ENCODE peak calls at places on chromosomes 6 and 20, in five cellular contexts. G, Z, K, R and H are unnamed samples.

GRCh38 chr6:32938494-32938893 is 2.3 kb downstream of the HLA-DMB start:
- DNase-seq in K (no peak), G (no peak), R (no peak), Z (no peak), H (no peak)

GRCh38 chr6:125316621-125317020 is 14.9 kb upstream of the HDDC2 start:
- DNase-seq in G (no peak), Z (no peak), K (no peak), R (no peak), H (no peak)

GRCh38 chr6:25199544-25199943 is 79.6 kb upstream of the CARMIL1 start:
- DNase-seq in G (no peak), Z (no peak), R (no peak), K (no peak), H (no peak)

GRCh38 chr20:60786686-60787217 is 465.3 kb upstream of the CDH4 start:
- DNase-seq in K (no peak), G (no peak), R (no peak), Z (no peak), H (no peak)

GRCh38 chr6:140062042-140063041 is 687.9 kb upstream of the CITED2 start:
- DNase-seq in Z (peak), G (no peak), R (peak), K (no peak), H (no peak)

GRCh38 chr20:49482621-49483017 is at the start of gene KCNB1:
- DNase-seq in Z (peak), R (peak), K (peak), G (peak), H (peak)

GRCh38 chr20:22836211-22836610 is 198.9 kb upstream of the SSTR4 start:
- DNase-seq in K (no peak), Z (peak), G (no peak), R (no peak), H (no peak)

GRCh38 chr6:28368522-28368921 is 18.8 kb downstream of the ZKSCAN3 start:
- DNase-seq in R (no peak), K (peak), G (no peak), Z (no peak), H (peak)

GRCh38 chr20:10271470-10272219 is 53.0 kb downstream of the SNAP25 start:
- DNase-seq in Z (no peak), K (no peak), R (no peak), G (no peak), H (no peak)

GRCh38 chr6:26431258-26432162 is 8.8 kb upstream of the BTN3A3 start:
- DNase-seq in K (no peak), R (no peak), G (no peak), Z (no peak), H (no peak)

GRCh38 chr20:39839406-39840119 is 849.5 kb downstream of the MAFB start:
- DNase-seq in K (no peak), R (no peak), Z (no peak), G (no peak), H (no peak)

GRCh38 chr6:131060311-131060710 is 2.7 kb downstream of the EPB41L2 start:
- DNase-seq in Z (no peak), K (peak), G (no peak), R (no peak), H (peak)

GRCh38 chr20:58420798-58421496 is 31.9 kb downstream of the VAPB start:
- DNase-seq in R (no peak), K (no peak), Z (peak), G (no peak), H (no peak)

GRCh38 chr20:19497064-19497463 is 261.0 kb upstream of the RIN2 start:
- DNase-seq in G (no peak), R (no peak), K (no peak), Z (no peak), H (no peak)

GRCh38 chr6:149015224-149015876 is 268.5 kb downstream of the UST start:
- DNase-seq in Z (no peak), K (no peak), R (no peak), G (no peak), H (no peak)

GRCh38 chr20:53344891-53345290 is 248.7 kb downstream of the ZNF217 start:
- DNase-seq in K (no peak), G (no peak), Z (no peak), R (no peak), H (no peak)

GRCh38 chr6:24918641-24919403 is 16.9 kb downstream of the RIPOR2 start:
- DNase-seq in R (peak), Z (no peak), K (no peak), G (no peak), H (no peak)

GRCh38 chr6:41779336-41779735 is 364 bp downstream of the FRS3 start:
- DNase-seq in Z (no peak), R (no peak), K (no peak), G (no peak), H (no peak)

GRCh38 chr20:63037669-63038268 is 31.0 kb upstream of the BHLHE23 start:
- DNase-seq in G (no peak), K (no peak), Z (no peak), R (no peak), H (no peak)

GRCh38 chr6:447381-448165 is 56.0 kb downstream of the IRF4 start:
- DNase-seq in G (peak), Z (no peak), R (no peak), K (no peak), H (no peak)

GRCh38 chr20:22346716-22347115 is 237.7 kb downstream of the FOXA2 start:
- DNase-seq in K (no peak), R (no peak), Z (peak), G (no peak), H (no peak)

GRCh38 chr6:64084201-64084663 is 448.6 kb downstream of the PHF3 start:
- DNase-seq in K (no peak), Z (peak), R (no peak), G (no peak), H (no peak)

GRCh38 chr6:49517919-49518318 is 18.2 kb downstream of the GLYATL3 start:
- DNase-seq in G (no peak), Z (no peak), R (no peak), K (no peak), H (no peak)

GRCh38 chr6:90677440-90677839 is 90.6 kb upstream of the MAP3K7 start:
- DNase-seq in Z (no peak), R (no peak), K (no peak), G (no peak), H (no peak)

GRCh38 chr6:169930799-169931198 is 179.4 kb downstream of the ERMARD start:
- DNase-seq in R (no peak), Z (peak), K (no peak), G (peak), H (no peak)

GRCh38 chr6:105882071-105882803 is 203.9 kb upstream of the PRDM1 start:
- DNase-seq in Z (no peak), G (no peak), K (no peak), R (no peak), H (no peak)

GRCh38 chr6:124795879-124796838 is 166.1 kb upstream of the RNF217 start:
- DNase-seq in R (peak), K (no peak), Z (peak), G (no peak), H (peak)

GRCh38 chr20:21251278-21251677 is 51.9 kb upstream of the XRN2 start:
- DNase-seq in K (no peak), Z (peak), R (no peak), G (peak), H (no peak)

GRCh38 chr20:62571667-62572344 is 70.5 kb upstream of the SLCO4A1 start:
- DNase-seq in K (peak), Z (no peak), R (no peak), G (peak), H (peak)

GRCh38 chr6:135850882-135851281 is 619 bp upstream of the PDE7B start:
- DNase-seq in Z (peak), R (no peak), K (no peak), G (no peak), H (no peak)

DNA sequence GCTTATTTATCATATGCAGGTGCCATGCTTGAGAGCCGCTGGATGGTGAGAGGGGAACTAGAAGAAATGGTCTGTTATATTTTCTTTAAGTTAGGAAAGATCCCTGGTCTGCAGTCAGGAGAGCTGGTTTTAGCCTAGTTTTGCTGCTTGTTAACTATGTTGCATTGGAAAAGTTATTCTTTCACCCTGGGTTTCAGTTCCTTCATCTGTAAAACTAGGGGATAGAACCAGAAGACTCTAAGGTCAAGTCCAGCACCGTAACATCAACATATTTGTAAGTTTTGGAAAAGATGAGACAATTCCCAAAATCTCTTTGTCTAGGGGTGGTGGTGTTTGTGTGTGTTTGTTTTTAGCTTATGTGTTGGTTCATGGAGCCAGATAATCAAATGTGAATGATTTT is 304.0 kb downstream of the QKI start:
- DNase-seq in K (no peak), G (no peak), R (no peak), Z (no peak), H (no peak)
- TF ChIP-seq CTCF in K (no peak), G (no peak), R (no peak), Z (no peak), H (no peak)

DNA sequence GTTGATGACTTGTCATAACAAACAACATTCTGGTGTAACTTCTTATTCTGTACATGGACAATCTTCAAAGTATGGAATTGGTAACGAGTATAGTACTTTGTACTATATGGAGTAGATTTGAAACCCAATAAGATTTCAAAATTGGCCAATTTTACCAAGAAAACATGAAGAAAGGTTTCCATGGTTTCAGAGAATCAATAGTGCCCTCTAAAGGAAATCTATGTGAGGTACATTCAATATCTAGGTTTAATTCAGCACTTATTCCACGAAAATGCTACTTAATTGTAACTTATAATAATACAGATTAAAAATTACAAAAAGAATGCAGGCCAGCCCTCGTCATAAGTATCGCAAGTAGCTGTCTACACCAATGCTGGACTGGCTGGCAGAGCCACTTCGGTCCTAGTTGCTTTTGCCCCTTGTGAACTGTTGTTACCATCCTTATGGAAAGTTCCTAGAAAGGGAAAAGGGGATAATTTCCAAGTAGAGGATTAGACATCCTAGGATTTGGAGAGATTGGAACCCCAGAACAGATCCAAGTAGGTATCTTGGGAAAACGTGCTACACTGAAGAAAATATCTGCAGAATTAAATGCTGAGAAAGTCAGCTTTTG is 70.9 kb downstream of the LCA5 start:
- DNase-seq in G (no peak), Z (peak), R (no peak), K (no peak), H (peak)
- TF ChIP-seq CTCF in G (peak), Z (peak), R (no peak), K (peak), H (peak)

GRCh38 chr6:57421503-57421902 is 104.1 kb downstream of the PRIM2 start:
- DNase-seq in K (no peak), Z (no peak), R (no peak), G (no peak), H (no peak)
- TF ChIP-seq CTCF in K (no peak), Z (no peak), R (no peak), G (no peak), H (no peak)

GRCh38 chr6:52724406-52725121 is 38.7 kb downstream of the GSTA2 start:
- DNase-seq in Z (peak), R (peak), G (peak), K (peak), H (peak)
- TF ChIP-seq CTCF in Z (peak), R (peak), G (peak), K (peak), H (peak)

DNA sequence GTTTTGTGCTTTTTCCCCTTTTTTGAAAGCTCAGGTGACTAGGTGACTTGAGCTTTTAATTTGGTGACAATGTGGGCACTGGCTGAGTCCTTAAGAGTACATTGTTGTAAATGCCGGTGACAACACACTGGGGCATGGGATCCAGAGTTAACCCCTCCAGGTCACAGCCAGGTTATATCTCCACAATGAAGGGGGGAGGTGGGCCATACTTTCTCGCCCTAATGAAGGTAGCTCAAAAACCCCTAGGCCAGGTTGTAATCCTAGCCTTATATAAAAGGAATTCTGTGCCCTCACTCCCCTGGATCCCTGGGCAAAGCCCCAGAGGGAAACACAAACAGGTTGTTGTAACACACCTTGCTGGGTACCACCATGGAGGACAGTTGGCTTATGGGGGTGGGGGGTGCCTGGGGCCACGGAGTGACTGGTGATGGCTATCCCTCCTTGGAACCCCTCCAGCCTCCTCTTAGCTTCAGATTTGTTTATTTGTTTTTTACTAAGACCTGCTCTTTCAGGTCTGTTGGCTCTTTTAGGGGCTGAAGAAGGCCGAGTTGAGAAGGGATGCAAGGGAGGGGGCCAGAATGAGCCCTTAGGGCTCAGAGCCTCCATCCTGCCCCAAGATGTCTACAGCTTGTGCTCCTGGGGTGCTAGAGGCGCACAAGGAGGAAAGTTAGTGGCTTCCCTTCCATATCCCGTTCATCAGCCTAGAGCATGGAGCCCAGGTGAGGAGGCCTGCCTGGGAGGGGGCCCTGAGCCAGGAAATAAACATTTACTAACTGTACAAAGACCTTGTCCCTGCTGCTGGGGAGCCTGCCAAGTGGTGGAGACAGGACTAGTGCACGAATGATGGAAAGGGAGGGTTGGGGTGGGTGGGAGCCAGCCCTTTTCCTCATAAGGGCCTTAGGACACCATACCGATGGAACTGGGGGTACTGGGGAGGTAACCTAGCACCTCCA is 2.2 kb upstream of the VEGFA start:
- DNase-seq in K (no peak), Z (no peak), G (no peak), R (no peak), H (no peak)
- TF ChIP-seq CTCF in K (no peak), Z (no peak), G (no peak), R (no peak), H (no peak)